ENCODE peak calls at places on chromosome 5, in six cellular contexts. K is OCI-M1, Z is breast epithelium, V is IMR-90, C is RWPE1, B is neural progenitor cell. W is an unnamed sample.

GRCh38 chr5:69152731-69153130 is 14.2 kb upstream of the CCNB1 start:
- DNase-seq in K (peak), Z (no peak), V (no peak), C (no peak), B (no peak), W (no peak)

GRCh38 chr5:66898241-66899039 is 298.2 kb downstream of the CD180 start:
- DNase-seq in K (peak), Z (no peak), V (peak), C (no peak), B (no peak), W (no peak)

GRCh38 chr5:59126665-59127354 is 543.9 kb downstream of the RAB3C start:
- DNase-seq in K (no peak), Z (no peak), V (peak), C (no peak), B (no peak), W (no peak)

GRCh38 chr5:2017540-2018389 is 135.0 kb upstream of the IRX4 start:
- DNase-seq in K (peak), Z (no peak), V (peak), C (no peak), B (peak), W (no peak)

GRCh38 chr5:172929371-172929838 is 29.8 kb upstream of the RPL26L1 start:
- DNase-seq in K (no peak), Z (no peak), V (peak), C (no peak), B (no peak), W (no peak)

GRCh38 chr5:67094476-67095300 is 101.9 kb downstream of the CD180 start:
- DNase-seq in K (no peak), Z (no peak), V (peak), C (peak), B (peak), W (no peak)

GRCh38 chr5:141121563-141121962 is at the start of gene PCDHB4:
- DNase-seq in K (peak), Z (no peak), V (no peak), C (no peak), B (peak), W (no peak)

GRCh38 chr5:560792-561166 is 36.5 kb upstream of the SLC9A3 start:
- DNase-seq in K (no peak), Z (no peak), V (no peak), C (no peak), B (no peak), W (no peak)

GRCh38 chr5:69006030-69006429 is 87.8 kb upstream of the SLC30A5 start:
- DNase-seq in K (no peak), Z (no peak), V (no peak), C (no peak), B (no peak), W (no peak)

GRCh38 chr5:43042176-43042625 is 2.1 kb upstream of the ANXA2R start:
- DNase-seq in K (peak), Z (peak), V (peak), C (no peak), B (peak), W (peak)

GRCh38 chr5:61319388-61320146 is 12.5 kb upstream of the ZSWIM6 start:
- DNase-seq in K (peak), Z (no peak), V (no peak), C (peak), B (peak), W (no peak)

GRCh38 chr5:146290318-146290717 is 48.3 kb upstream of the POU4F3 start:
- DNase-seq in K (peak), Z (no peak), V (peak), C (no peak), B (no peak), W (no peak)

GRCh38 chr5:59506285-59506877 is 387.1 kb downstream of the PDE4D start:
- DNase-seq in K (peak), Z (no peak), V (peak), C (peak), B (peak), W (no peak)

GRCh38 chr5:67490543-67491321 is 294.1 kb upstream of the CD180 start:
- DNase-seq in K (no peak), Z (no peak), V (no peak), C (no peak), B (no peak), W (no peak)

GRCh38 chr5:10073705-10074104 is 176.0 kb downstream of the ATPSCKMT start:
- DNase-seq in K (peak), Z (no peak), V (no peak), C (no peak), B (no peak), W (no peak)

GRCh38 chr5:79436821-79437220 is 77.1 kb downstream of the HOMER1 start:
- DNase-seq in K (no peak), Z (no peak), V (peak), C (peak), B (no peak), W (no peak)

GRCh38 chr5:95375591-95375990 is 15.6 kb upstream of the FAM81B start:
- DNase-seq in K (peak), Z (no peak), V (peak), C (no peak), B (no peak), W (no peak)

GRCh38 chr5:32231929-32232328 is 57.8 kb upstream of the GOLPH3 start:
- DNase-seq in K (no peak), Z (no peak), V (no peak), C (no peak), B (no peak), W (no peak)

W was measured in ascending aorta.